ENCODE peak calls at places on chromosomes 11 and 22, in seven cellular contexts. P is OCI-LY7, B is foreskin fibroblast, R is uterus, F is fibroblast of pulmonary artery, J is psoas muscle, Q is heart right ventricle. A is an unnamed sample.

GRCh38 chr22:19014886-19015285 is 78.8 kb upstream of the PRODH start:
- DNase-seq in P (no peak), B (no peak), R (no peak), F (no peak), J (no peak), Q (no peak), A (no peak)

GRCh38 chr22:36239150-36239400 is 252 bp downstream of the APOL2 start:
- DNase-seq in P (no peak), B (no peak), R (no peak), F (no peak), J (peak; percentile 18), Q (no peak), A (no peak)

GRCh38 chr11:57763568-57763967 is 2.0 kb downstream of the CTNND1 start:
- DNase-seq in P (no peak), B (no peak), R (no peak), F (peak; percentile 53), J (no peak), Q (no peak), A (no peak)

GRCh38 chr11:97498891-97499290 is 1109.1 kb downstream of the JRKL start:
- DNase-seq in P (no peak), B (no peak), R (no peak), F (no peak), J (no peak), Q (no peak), A (no peak)

GRCh38 chr11:81658722-81659121 is 1074.9 kb downstream of the FAM181B start:
- DNase-seq in P (peak; percentile 44), B (no peak), R (no peak), F (peak; percentile 16), J (no peak), Q (no peak), A (no peak)

GRCh38 chr11:123740787-123741158 is 687 bp downstream of the ZNF202 start:
- DNase-seq in P (no peak), B (no peak), R (no peak), F (peak; percentile 12), J (no peak), Q (no peak), A (no peak)

GRCh38 chr11:7673724-7674434 is 579 bp upstream of the CYB5R2 start:
- DNase-seq in P (no peak), B (no peak), R (peak; percentile 70), F (no peak), J (peak; percentile 40), Q (peak; percentile 33), A (peak; percentile 60)

GRCh38 chr11:112689851-112690250 is 271.4 kb upstream of the NCAM1 start:
- DNase-seq in P (no peak), B (no peak), R (no peak), F (no peak), J (no peak), Q (no peak), A (no peak)

GRCh38 chr22:20792966-20793332 is 19.0 kb downstream of the SERPIND1 start:
- DNase-seq in P (no peak), B (no peak), R (no peak), F (no peak), J (no peak), Q (no peak), A (no peak)

GRCh38 chr11:2924381-2924780 is 4.8 kb downstream of the PHLDA2 start:
- DNase-seq in P (no peak), B (no peak), R (no peak), F (no peak), J (no peak), Q (peak; percentile 45), A (no peak)

GRCh38 chr11:23540101-23540561 is 679.9 kb upstream of the CCDC179 start:
- DNase-seq in P (peak; percentile 33), B (peak; percentile 5), R (no peak), F (peak; percentile 51), J (no peak), Q (no peak), A (no peak)

GRCh38 chr11:31884080-31884479 is 73.0 kb upstream of the PAX6 start:
- DNase-seq in P (peak; percentile 1), B (no peak), R (no peak), F (no peak), J (no peak), Q (no peak), A (no peak)

DNA sequence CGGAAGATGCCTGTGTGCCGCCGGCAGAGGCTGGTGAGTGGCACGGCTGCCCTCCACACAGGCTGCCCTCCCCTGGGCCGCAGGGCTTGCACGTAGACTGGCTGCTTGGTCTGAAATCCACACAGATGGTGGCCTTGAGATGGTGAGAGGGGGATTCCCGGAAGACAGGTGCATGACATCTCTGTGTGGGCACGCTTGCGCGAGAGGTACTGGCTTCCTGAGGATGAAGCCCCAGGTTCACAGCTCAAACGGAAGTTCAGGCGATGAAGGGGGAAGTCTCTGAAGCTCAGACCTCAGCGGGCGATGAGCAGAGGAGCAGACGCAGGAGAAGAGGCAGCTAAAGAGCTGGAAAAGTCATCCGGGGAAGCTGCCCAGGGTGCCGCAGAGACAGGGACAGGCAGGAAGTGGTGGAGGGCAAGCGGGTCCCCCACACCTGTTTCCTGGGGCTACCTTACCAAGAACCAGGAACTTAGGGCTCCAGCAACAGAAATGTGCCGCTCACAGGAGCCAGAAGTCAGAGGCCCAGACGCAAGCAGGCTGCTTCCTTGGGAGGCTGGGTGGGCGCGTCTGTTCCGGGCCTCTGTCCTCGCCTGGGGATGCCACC is 7.2 kb downstream of the CRELD2 start:
- DNase-seq in P (peak; percentile 91), B (no peak), R (no peak), F (no peak), J (no peak), Q (no peak), A (no peak)
- H3K4me3 ChIP-seq in P (peak overlapping the region; percentile 59), B (no peak overlapping the region), R (no peak overlapping the region), F (no peak overlapping the region), J (no peak overlapping the region), Q (no peak overlapping the region), A (no peak overlapping the region)

DNA sequence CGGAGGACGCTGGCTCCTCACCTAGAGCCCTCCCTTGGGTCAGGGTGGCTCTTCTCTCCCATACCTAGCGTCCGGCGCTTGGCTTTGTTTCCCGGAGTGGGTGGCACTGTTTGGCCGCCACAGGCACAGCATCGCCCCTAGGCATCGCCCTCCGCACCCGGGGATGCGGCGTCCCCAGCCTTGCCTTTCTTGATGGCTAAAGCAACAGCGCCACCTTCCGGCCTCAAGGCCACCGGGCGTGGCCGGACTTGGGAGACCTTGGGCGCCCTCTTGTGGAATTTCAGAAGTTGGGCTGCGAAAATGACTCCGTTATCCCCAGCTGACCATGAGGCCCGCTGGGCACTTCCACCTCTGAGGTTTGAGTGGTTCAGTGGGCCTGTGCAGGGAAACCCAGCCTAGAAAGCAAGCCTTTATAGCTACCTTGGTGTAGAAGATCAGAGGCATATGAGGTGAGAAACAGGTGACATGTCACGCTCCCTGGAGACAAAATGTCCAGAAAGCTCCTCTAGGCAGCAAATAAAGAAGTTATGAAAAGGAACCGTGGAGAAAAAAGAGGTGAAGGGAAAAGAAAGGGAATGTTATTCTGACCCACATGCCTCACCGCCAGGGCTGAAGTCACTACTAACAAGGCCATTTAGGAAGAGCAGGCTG is 54.3 kb downstream of the SNX19 start:
- DNase-seq in P (peak; percentile 93), B (peak; percentile 83), R (peak; percentile 93), F (peak; percentile 96), J (peak; percentile 90), Q (peak; percentile 91), A (peak; percentile 98)
- TF ChIP-seq CTCF in P (peak; percentile 100), B (peak; percentile 100), R (peak; percentile 100), F (peak; percentile 100), J (peak; percentile 100), Q (peak; percentile 100), A (peak; percentile 97)

DNA sequence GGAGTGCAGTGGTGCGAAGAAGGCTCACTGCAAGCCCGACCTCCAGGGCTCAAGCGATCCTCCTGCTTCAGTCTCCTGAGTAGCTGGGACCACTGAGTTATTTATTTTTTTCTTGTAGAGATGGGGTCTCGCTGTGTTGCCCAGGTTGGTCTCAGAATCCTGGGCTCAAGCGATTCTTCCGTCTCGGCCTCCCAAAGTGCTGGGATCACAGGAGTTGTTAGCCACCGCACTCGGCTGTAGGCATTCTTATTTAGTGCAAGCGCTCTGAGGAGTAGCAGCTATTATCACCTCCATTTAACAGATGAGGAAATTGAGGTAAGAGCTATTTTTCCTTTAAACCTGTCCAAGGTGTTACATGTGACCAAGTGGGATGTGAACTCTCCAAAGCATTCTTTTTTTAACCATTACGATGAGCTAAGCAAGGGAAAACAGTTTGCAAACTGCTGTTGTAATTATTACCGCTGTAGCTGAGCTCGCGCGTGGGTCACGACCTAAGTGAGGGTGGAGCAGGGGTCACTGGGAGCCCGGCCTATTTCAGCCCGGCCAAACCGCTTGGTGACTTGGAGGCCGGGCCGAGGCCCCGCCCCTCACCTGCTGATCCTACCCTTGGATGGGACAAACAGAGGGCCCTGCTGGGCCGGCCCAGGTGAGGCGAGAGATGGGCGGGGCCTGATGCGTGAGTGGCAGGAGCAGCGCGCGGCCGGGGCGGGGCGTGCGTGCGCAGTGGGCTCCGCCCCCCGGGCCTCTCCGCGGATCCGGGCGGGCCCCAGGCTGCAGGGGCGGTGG is 449 bp upstream of the KREMEN1 start:
- DNase-seq in P (peak; percentile 72), B (peak; percentile 71), R (peak; percentile 84), F (peak; percentile 57), J (peak; percentile 86), Q (peak; percentile 88), A (peak; percentile 97)
- H3K4me3 ChIP-seq in P (no peak overlapping the region), B (peak overlapping the region; percentile 51), R (peak overlapping the region; percentile 25), F (peak overlapping the region; percentile 48), J (peak overlapping the region; percentile 81), Q (peak overlapping the region; percentile 54), A (no peak overlapping the region)

GRCh38 chr11:64100782-64101358 is 65.0 kb downstream of the MACROD1 start:
- DNase-seq in P (no peak), B (no peak), R (no peak), F (no peak), J (no peak), Q (no peak), A (no peak)

GRCh38 chr11:64099436-64099835 is 63.7 kb downstream of the FLRT1 start:
- DNase-seq in P (no peak), B (no peak), R (no peak), F (no peak), J (no peak), Q (no peak), A (no peak)

GRCh38 chr11:64101461-64101860 is 64.5 kb downstream of the MACROD1 start:
- DNase-seq in P (no peak), B (no peak), R (no peak), F (no peak), J (no peak), Q (no peak), A (no peak)

GRCh38 chr11:64102005-64102738 is 63.7 kb downstream of the MACROD1 start:
- DNase-seq in P (no peak), B (peak; percentile 26), R (no peak), F (no peak), J (peak; percentile 56), Q (no peak), A (no peak)

DNA sequence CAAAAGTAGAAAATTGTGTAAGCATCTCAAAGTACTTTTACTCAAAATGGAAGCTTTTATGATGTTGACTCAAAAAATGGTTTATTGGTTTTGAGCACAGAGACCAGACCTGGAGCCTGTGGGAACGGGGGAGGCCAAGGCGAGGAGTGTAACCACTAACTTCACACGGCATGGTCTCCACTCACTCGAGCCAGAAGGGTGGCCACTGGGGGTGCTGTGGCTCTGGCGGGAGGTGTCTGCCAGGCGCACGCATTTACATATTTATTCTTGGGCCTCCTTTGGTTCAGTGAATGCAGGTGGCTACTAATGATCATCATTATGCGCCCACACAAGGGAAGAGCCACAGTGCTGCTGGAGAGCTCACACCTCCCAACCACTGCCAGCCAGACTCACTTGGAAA is 64.6 kb downstream of the FLRT1 start:
- DNase-seq in P (peak; percentile 84), B (no peak), R (no peak), F (no peak), J (no peak), Q (no peak), A (no peak)
- TF ChIP-seq CTCF in P (peak; percentile 89), B (peak; percentile 6), R (no peak), F (peak; percentile 19), J (no peak), Q (no peak), A (no peak)

A was measured in lower leg skin.